ENCODE peak calls at places on chromosomes 4 and X, in eight cellular contexts. U, Q, Y, R, E, T, P and M are unnamed samples.

GRCh38 chr4:106160560-106160959 is 155.4 kb downstream of the TBCK start:
- DNase-seq in U (no peak), Q (no peak), Y (no peak), R (no peak), E (no peak), T (no peak), P (no peak), M (no peak)

GRCh38 chrX:118239471-118239870 is 106.4 kb upstream of the WDR44 start:
- DNase-seq in U (no peak), Q (no peak), Y (no peak), R (no peak), E (no peak), T (peak), P (no peak), M (no peak)

GRCh38 chr4:128844931-128845330 is 35.4 kb downstream of the JADE1 start:
- DNase-seq in U (no peak), Q (peak), Y (no peak), R (no peak), E (no peak), T (no peak), P (no peak), M (peak)

GRCh38 chrX:23803931-23804381 is 21.0 kb downstream of the SAT1 start:
- DNase-seq in U (no peak), Q (peak), Y (no peak), R (no peak), E (no peak), T (peak), P (no peak), M (no peak)

GRCh38 chrX:118352566-118352965 is 6.7 kb downstream of the WDR44 start:
- DNase-seq in U (no peak), Q (no peak), Y (no peak), R (no peak), E (no peak), T (no peak), P (no peak), M (no peak)

GRCh38 chr4:154626793-154627484 is 14.5 kb upstream of the FGG start:
- DNase-seq in U (no peak), Q (peak), Y (peak), R (peak), E (peak), T (peak), P (peak), M (peak)

GRCh38 chr4:144355809-144356757 is 215.6 kb upstream of the GYPA start:
- DNase-seq in U (peak), Q (peak), Y (peak), R (no peak), E (no peak), T (peak), P (peak), M (peak)

GRCh38 chr4:98501383-98501782 is 157.0 kb downstream of the TSPAN5 start:
- DNase-seq in U (no peak), Q (no peak), Y (no peak), R (no peak), E (no peak), T (no peak), P (no peak), M (no peak)

GRCh38 chr4:156805696-156806095 is 165.9 kb downstream of the PDGFC start:
- DNase-seq in U (no peak), Q (no peak), Y (no peak), R (no peak), E (no peak), T (no peak), P (no peak), M (no peak)

GRCh38 chr4:41427306-41427882 is 110.6 kb upstream of the LIMCH1 start:
- DNase-seq in U (no peak), Q (no peak), Y (no peak), R (no peak), E (no peak), T (no peak), P (no peak), M (peak)

GRCh38 chrX:79366888-79367749 is at the start of gene ITM2A:
- DNase-seq in U (no peak), Q (peak), Y (peak), R (peak), E (peak), T (no peak), P (no peak), M (peak)

GRCh38 chr4:30776921-30777415 is 56.8 kb downstream of the PCDH7 start:
- DNase-seq in U (no peak), Q (no peak), Y (no peak), R (no peak), E (no peak), T (no peak), P (no peak), M (no peak)

GRCh38 chr4:95402299-95402698 is 146.5 kb downstream of the UNC5C start:
- DNase-seq in U (no peak), Q (no peak), Y (no peak), R (no peak), E (no peak), T (no peak), P (no peak), M (no peak)

GRCh38 chrX:37697169-37697760 is 11.7 kb downstream of the XK start:
- DNase-seq in U (no peak), Q (no peak), Y (no peak), R (no peak), E (no peak), T (no peak), P (no peak), M (no peak)

GRCh38 chrX:148043456-148043855 is 62.3 kb downstream of the FMR1NB start:
- DNase-seq in U (peak), Q (no peak), Y (no peak), R (no peak), E (no peak), T (peak), P (peak), M (peak)

GRCh38 chr4:44663539-44664263 is 12.3 kb upstream of the YIPF7 start:
- DNase-seq in U (no peak), Q (no peak), Y (no peak), R (no peak), E (no peak), T (no peak), P (no peak), M (no peak)

GRCh38 chrX:51697397-51697796 is 12.9 kb upstream of the CENPVL1 start:
- DNase-seq in U (no peak), Q (no peak), Y (no peak), R (no peak), E (no peak), T (no peak), P (no peak), M (no peak)

GRCh38 chr4:66034671-66035070 is 364.4 kb upstream of the EPHA5 start:
- DNase-seq in U (no peak), Q (no peak), Y (no peak), R (no peak), E (no peak), T (no peak), P (no peak), M (no peak)

GRCh38 chrX:78747471-78747870 is at the start of gene LPAR4:
- DNase-seq in U (no peak), Q (no peak), Y (peak), R (no peak), E (no peak), T (peak), P (peak), M (no peak)

GRCh38 chrX:138709886-138710285 is 1.6 kb downstream of the FGF13 start:
- DNase-seq in U (no peak), Q (no peak), Y (no peak), R (no peak), E (no peak), T (no peak), P (no peak), M (no peak)

GRCh38 chr4:15925830-15926229 is 12.7 kb downstream of the FGFBP1 start:
- DNase-seq in U (no peak), Q (no peak), Y (no peak), R (no peak), E (no peak), T (no peak), P (no peak), M (no peak)

GRCh38 chr4:73822812-73823480 is 13.5 kb upstream of the CXCL6 start:
- DNase-seq in U (no peak), Q (no peak), Y (no peak), R (no peak), E (no peak), T (no peak), P (no peak), M (no peak)

GRCh38 chr4:124943938-124944337 is 231.4 kb upstream of the ANKRD50 start:
- DNase-seq in U (no peak), Q (no peak), Y (no peak), R (no peak), E (no peak), T (no peak), P (no peak), M (no peak)

GRCh38 chrX:64394874-64395567 is at the start of gene MTMR8:
- DNase-seq in U (no peak), Q (peak), Y (peak), R (peak), E (peak), T (peak), P (peak), M (peak)

GRCh38 chrX:115362334-115363095 is 73.0 kb downstream of the LUZP4 start:
- DNase-seq in U (no peak), Q (no peak), Y (no peak), R (no peak), E (no peak), T (peak), P (no peak), M (no peak)

GRCh38 chr4:173777421-173777820 is 247.4 kb upstream of the HAND2 start:
- DNase-seq in U (no peak), Q (no peak), Y (no peak), R (no peak), E (no peak), T (no peak), P (no peak), M (no peak)

GRCh38 chr4:39354178-39354503 is 12.0 kb downstream of the RFC1 start:
- DNase-seq in U (no peak), Q (no peak), Y (no peak), R (no peak), E (no peak), T (no peak), P (no peak), M (no peak)

GRCh38 chrX:2425281-2426071 is 75.3 kb downstream of the DHRSX start:
- DNase-seq in U (no peak), Q (no peak), Y (no peak), R (no peak), E (no peak), T (no peak), P (no peak), M (no peak)

GRCh38 chr4:52780206-52780605 is 29.0 kb upstream of the ERVMER34-1 start:
- DNase-seq in U (no peak), Q (peak), Y (no peak), R (no peak), E (no peak), T (peak), P (peak), M (peak)

GRCh38 chr4:95251568-95251967 is 297.2 kb downstream of the UNC5C start:
- DNase-seq in U (no peak), Q (no peak), Y (no peak), R (no peak), E (no peak), T (no peak), P (no peak), M (no peak)

GRCh38 chrX:139483721-139484120 is 46.8 kb upstream of the F9 start:
- DNase-seq in U (no peak), Q (no peak), Y (no peak), R (no peak), E (no peak), T (no peak), P (no peak), M (no peak)